ENCODE peak calls at places on chromosomes 12 and 14, in nine cellular contexts. H is left ventricle myocardium inferior; V is Peyer's patch; E is adrenal gland; J is lower lobe of right lung; N is right lobe of liver; M is CD4-positive, alpha-beta memory T cell; I is effector memory CD4-positive, alpha-beta T cell; S is aorta. W is an unnamed sample.

GRCh38 chr14:105837349-105838063 is 311.1 kb downstream of the TMEM121 start:
- DNase-seq in H (no peak), V (no peak), E (no peak), J (no peak), N (no peak), M (no peak), I (no peak), S (no peak), W (no peak)

GRCh38 chr12:132356686-132357622 is 27.6 kb upstream of the GALNT9 start:
- DNase-seq in H (peak; percentile 30), V (peak; percentile 53), E (peak; percentile 53), J (peak; percentile 51), N (no peak), M (no peak), I (no peak), S (peak; percentile 30), W (peak; percentile 41)

GRCh38 chr14:75459099-75459741 is 31.4 kb downstream of the JDP2 start:
- DNase-seq in H (peak; percentile 62), V (peak; percentile 46), E (peak; percentile 73), J (peak; percentile 69), N (peak; percentile 82), M (no peak), I (no peak), S (no peak), W (peak; percentile 49)

GRCh38 chr14:92641306-92641705 is 107.1 kb downstream of the LGMN start:
- DNase-seq in H (no peak), V (no peak), E (no peak), J (no peak), N (no peak), M (no peak), I (no peak), S (no peak), W (no peak)

GRCh38 chr12:48968004-48968403 is 3.5 kb downstream of the WNT10B start:
- DNase-seq in H (no peak), V (no peak), E (no peak), J (no peak), N (no peak), M (no peak), I (no peak), S (no peak), W (no peak)

GRCh38 chr12:9947674-9948073 is 15.5 kb upstream of the CLEC2A start:
- DNase-seq in H (no peak), V (no peak), E (no peak), J (no peak), N (no peak), M (no peak), I (no peak), S (no peak), W (no peak)

GRCh38 chr12:19234991-19235876 is 105.7 kb downstream of the PLEKHA5 start:
- DNase-seq in H (no peak), V (no peak), E (no peak), J (no peak), N (no peak), M (no peak), I (no peak), S (no peak), W (no peak)

GRCh38 chr14:47040490-47040889 is 388.9 kb upstream of the RPL10L start:
- DNase-seq in H (no peak), V (no peak), E (no peak), J (no peak), N (no peak), M (no peak), I (no peak), S (no peak), W (peak; percentile 13)

GRCh38 chr14:81219821-81220487 is 805 bp downstream of the GTF2A1 start:
- DNase-seq in H (peak; percentile 45), V (peak; percentile 59), E (peak; percentile 46), J (peak; percentile 69), N (peak; percentile 63), M (peak; percentile 69), I (peak; percentile 26), S (peak; percentile 64), W (peak; percentile 24)

GRCh38 chr14:100084591-100084990 is 19.4 kb downstream of the EVL start:
- DNase-seq in H (no peak), V (no peak), E (no peak), J (no peak), N (no peak), M (no peak), I (no peak), S (no peak), W (no peak)

GRCh38 chr14:99604766-99605298 is 825 bp upstream of the CCDC85C start:
- DNase-seq in H (no peak), V (no peak), E (peak; percentile 50), J (no peak), N (no peak), M (no peak), I (no peak), S (peak; percentile 61), W (peak; percentile 36)

GRCh38 chr14:78512021-78512420 is 341.8 kb downstream of the NRXN3 start:
- DNase-seq in H (no peak), V (no peak), E (no peak), J (no peak), N (no peak), M (no peak), I (no peak), S (no peak), W (no peak)

GRCh38 chr12:92552412-92553108 is 150.2 kb upstream of the PLEKHG7 start:
- DNase-seq in H (no peak), V (no peak), E (peak; percentile 16), J (no peak), N (no peak), M (no peak), I (no peak), S (no peak), W (peak; percentile 95)

GRCh38 chr12:116582610-116583009 is 23.4 kb downstream of the MAP1LC3B2 start:
- DNase-seq in H (peak; percentile 56), V (peak; percentile 21), E (peak; percentile 35), J (peak; percentile 50), N (no peak), M (no peak), I (no peak), S (peak; percentile 54), W (no peak)

GRCh38 chr12:65171870-65172269 is 2.5 kb downstream of the LEMD3 start:
- DNase-seq in H (no peak), V (no peak), E (no peak), J (no peak), N (no peak), M (peak; percentile 14), I (no peak), S (no peak), W (no peak)

DNA sequence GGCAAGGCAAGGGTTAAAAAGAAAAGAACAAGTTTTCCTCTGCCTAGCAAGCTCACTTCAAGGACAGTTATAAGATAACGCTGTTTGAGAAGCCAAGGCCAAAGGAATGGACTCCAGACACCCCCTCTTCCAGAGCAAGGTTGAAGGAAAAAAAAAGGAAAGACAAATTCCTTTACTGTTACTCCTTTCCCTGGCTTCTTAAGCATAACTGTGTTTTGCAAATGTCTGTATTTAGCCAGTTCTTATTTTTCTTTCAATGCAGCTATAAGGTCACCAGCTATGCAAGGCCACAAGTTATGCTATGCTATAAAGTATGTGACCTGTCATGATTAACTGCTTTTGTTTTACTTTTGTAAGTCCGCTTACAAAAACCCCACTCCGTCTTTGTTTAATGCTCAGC is 26.6 kb downstream of the ZNF410 start:
- DNase-seq in H (no peak), V (no peak), E (no peak), J (no peak), N (no peak), M (no peak), I (no peak), S (no peak), W (no peak)
- H3K36me3 ChIP-seq in H (peaks cover 82% of the 10 kb centered on the region), V (peaks cover 89% of the 10 kb centered on the region), E (no peaks in the 10 kb centered on the region), J (peaks cover 91% of the 10 kb centered on the region), N (peaks cover 10% of the 10 kb centered on the region), M (peaks cover 41% of the 10 kb centered on the region), I (peaks cover 58% of the 10 kb centered on the region), S (peaks cover 4% of the 10 kb centered on the region), W (peaks cover 13% of the 10 kb centered on the region)

DNA sequence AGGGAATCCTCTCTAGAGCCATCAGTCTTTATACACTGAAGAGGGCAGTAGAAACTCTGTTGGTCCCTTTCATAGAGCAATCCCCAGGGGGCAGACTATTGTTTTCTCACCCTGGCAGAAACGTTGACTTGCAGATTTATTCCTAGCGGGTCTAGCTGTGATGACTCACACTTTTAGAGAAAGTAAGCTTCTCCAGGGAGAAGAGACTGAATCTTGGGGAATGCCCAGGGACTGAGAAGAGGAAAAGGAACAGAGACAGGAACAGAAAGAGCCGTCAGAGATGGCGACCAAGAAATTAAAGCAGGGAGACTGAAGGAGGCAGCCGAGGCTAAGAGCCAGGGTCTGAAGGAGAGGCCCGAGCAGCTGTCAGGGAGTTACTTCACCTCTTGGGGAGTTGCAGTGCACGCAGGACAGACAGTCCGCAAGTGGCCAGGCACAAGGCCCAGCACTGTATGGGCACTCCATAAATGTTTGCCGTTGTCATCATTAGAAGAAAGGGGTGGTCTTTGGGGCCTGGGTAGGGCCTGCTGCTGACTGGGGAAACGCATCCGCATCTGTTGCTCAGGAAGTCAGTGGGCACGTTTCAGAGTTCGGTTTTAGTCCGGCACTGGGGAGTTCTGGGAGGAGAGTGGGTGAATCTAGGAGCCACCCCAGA is 13.0 kb downstream of the PLEKHG6 start:
- DNase-seq in H (no peak), V (no peak), E (peak; percentile 66), J (no peak), N (peak; percentile 49), M (peak; percentile 52), I (no peak), S (peak; percentile 64), W (peak; percentile 63)
- H3K4me3 ChIP-seq in H (peak overlapping the region; percentile 39), V (peak overlapping the region; percentile 7), E (no peak overlapping the region), J (peak overlapping the region; percentile 26), N (no peak overlapping the region), M (no peak overlapping the region), I (peak overlapping the region; percentile 5), S (no peak overlapping the region), W (no peak overlapping the region)

GRCh38 chr14:91143862-91144261 is 30.0 kb downstream of the DGLUCY start:
- DNase-seq in H (no peak), V (no peak), E (no peak), J (peak; percentile 60), N (peak; percentile 89), M (no peak), I (no peak), S (peak; percentile 83), W (no peak)
- H3K27ac ChIP-seq in H (peak overlapping the region; percentile 84), V (peak overlapping the region; percentile 30), E (no peak overlapping the region), J (peak overlapping the region; percentile 49), N (peak overlapping the region; percentile 24), M (no peak overlapping the region), I (no peak overlapping the region), S (no peak overlapping the region), W (no peak overlapping the region)

GRCh38 chr12:109987615-109988014 is 8.6 kb downstream of the GIT2 start:
- DNase-seq in H (no peak), V (no peak), E (no peak), J (no peak), N (no peak), M (no peak), I (no peak), S (no peak), W (no peak)

GRCh38 chr12:109988274-109988673 is 7.9 kb downstream of the GIT2 start:
- DNase-seq in H (no peak), V (no peak), E (no peak), J (no peak), N (no peak), M (no peak), I (no peak), S (no peak), W (no peak)

GRCh38 chr12:109981311-109981710 is 14.9 kb downstream of the GIT2 start:
- DNase-seq in H (no peak), V (no peak), E (no peak), J (no peak), N (no peak), M (no peak), I (peak; percentile 41), S (no peak), W (no peak)

GRCh38 chr12:109982211-109982610 is 14.0 kb downstream of the GIT2 start:
- DNase-seq in H (no peak), V (no peak), E (no peak), J (no peak), N (no peak), M (no peak), I (no peak), S (no peak), W (no peak)

GRCh38 chr12:109983432-109984142 is 12.6 kb downstream of the GIT2 start:
- DNase-seq in H (no peak), V (no peak), E (peak; percentile 34), J (no peak), N (no peak), M (no peak), I (no peak), S (no peak), W (no peak)
- H3K36me3 ChIP-seq in H (peaks cover 98% of the 10 kb centered on the region), V (peaks cover 94% of the 10 kb centered on the region), E (no peaks in the 10 kb centered on the region), J (peaks cover 100% of the 10 kb centered on the region), N (peaks cover 12% of the 10 kb centered on the region), M (peaks cover 62% of the 10 kb centered on the region), I (peaks cover 64% of the 10 kb centered on the region), S (peaks cover 13% of the 10 kb centered on the region), W (peaks cover 26% of the 10 kb centered on the region)

W was measured in small intestine.